ENCODE peak calls at places on chromosomes 3 and 15, in eight cellular contexts. M is AG10803; F is AML-193; Z is GM12865; B is SW 1271; G is NK-92 treated with Interleukin-12 subunit alpha and Interleukin-12 subunit beta, amount 100 ng/mL, for 24 hours; L is EH; Y is islet precursor cell. N is an unnamed sample.

GRCh38 chr3:196968233-196969000 is at the start of gene PIGZ:
- DNase-seq in M (peak; percentile 32), F (peak; percentile 48), Z (peak; percentile 71), B (no peak), G (no peak), L (peak; percentile 58), Y (peak; percentile 63), N (no peak)

GRCh38 chr3:153422314-153422713 is 260.3 kb downstream of the RAP2B start:
- DNase-seq in M (no peak), F (no peak), Z (no peak), B (no peak), G (no peak), L (no peak), Y (no peak), N (no peak)

GRCh38 chr3:127175272-127175671 is 17.7 kb upstream of the PRR23E start:
- DNase-seq in M (no peak), F (no peak), Z (no peak), B (no peak), G (no peak), L (no peak), Y (peak; percentile 29), N (no peak)

GRCh38 chr15:65275104-65275727 is 11.5 kb downstream of the PARP16 start:
- DNase-seq in M (no peak), F (no peak), Z (no peak), B (no peak), G (no peak), L (no peak), Y (no peak), N (no peak)

GRCh38 chr3:148880681-148881080 is 15.6 kb downstream of the CPA3 start:
- DNase-seq in M (no peak), F (peak; percentile 86), Z (peak; percentile 38), B (no peak), G (no peak), L (no peak), Y (no peak), N (no peak)

GRCh38 chr15:68073576-68074288 is 19.6 kb downstream of the PIAS1 start:
- DNase-seq in M (no peak), F (no peak), Z (no peak), B (no peak), G (no peak), L (no peak), Y (no peak), N (no peak)

GRCh38 chr3:153373571-153373970 is 211.5 kb downstream of the RAP2B start:
- DNase-seq in M (no peak), F (peak; percentile 98), Z (peak; percentile 22), B (no peak), G (no peak), L (peak; percentile 3), Y (no peak), N (no peak)

GRCh38 chr3:122235147-122235546 is 51.7 kb downstream of the CASR start:
- DNase-seq in M (no peak), F (no peak), Z (peak; percentile 51), B (no peak), G (no peak), L (no peak), Y (no peak), N (no peak)